ENCODE peak calls at places on chromosomes 7 and 10, in eight cellular contexts. X, C, S, O, M, N, P and W are unnamed samples.

GRCh38 chr10:122078965-122079401 is 90.0 kb downstream of the TACC2 start:
- DNase-seq in N (no peak), S (no peak), P (no peak), M (no peak), X (no peak), C (peak; percentile 29), O (no peak), W (peak; percentile 42)

GRCh38 chr10:103080891-103081581 is 112.0 kb downstream of the NT5C2 start:
- DNase-seq in S (no peak), C (no peak), X (no peak), N (no peak), O (no peak), P (no peak), M (no peak), W (no peak)

GRCh38 chr7:51160411-51160810 is 156.2 kb downstream of the COBL start:
- DNase-seq in S (no peak), P (no peak), O (no peak), X (no peak), C (no peak), M (no peak), N (no peak), W (no peak)

GRCh38 chr7:128831994-128832879 is 2.0 kb downstream of the FLNC start:
- DNase-seq in X (no peak), N (no peak), C (peak; percentile 52), P (no peak), S (no peak), M (no peak), O (no peak), W (no peak)

GRCh38 chr10:100742936-100743335 is 2.4 kb upstream of the PAX2 start:
- DNase-seq in S (no peak), M (no peak), C (no peak), P (no peak), X (no peak), N (no peak), O (no peak), W (no peak)

GRCh38 chr7:44581426-44581906 is 565 bp downstream of the TMED4 start:
- DNase-seq in M (peak; percentile 36), C (no peak), X (peak; percentile 69), O (peak; percentile 60), N (no peak), P (peak; percentile 72), S (no peak), W (peak; percentile 49)

GRCh38 chr10:30579554-30579953 is 50.0 kb downstream of the LYZL2 start:
- DNase-seq in C (no peak), N (no peak), S (no peak), P (no peak), M (no peak), X (no peak), O (no peak), W (no peak)

GRCh38 chr10:52391927-52392602 is 78.0 kb downstream of the DKK1 start:
- DNase-seq in M (no peak), S (no peak), O (no peak), P (no peak), X (no peak), N (no peak), C (no peak), W (no peak)

GRCh38 chr10:109933984-109934565 is 10.8 kb upstream of the XPNPEP1 start:
- DNase-seq in N (no peak), P (no peak), X (peak; percentile 77), S (no peak), O (peak; percentile 70), M (no peak), C (peak; percentile 32), W (peak; percentile 76)

GRCh38 chr10:30718877-30719268 is 89.3 kb upstream of the LYZL2 start:
- DNase-seq in X (no peak), S (no peak), M (no peak), C (no peak), N (no peak), O (no peak), P (no peak), W (no peak)

GRCh38 chr7:112167144-112167543 is 39.1 kb downstream of the DOCK4 start:
- DNase-seq in O (no peak), C (no peak), M (no peak), X (no peak), P (no peak), S (no peak), N (no peak), W (no peak)

GRCh38 chr10:49160814-49161213 is 27.0 kb upstream of the FAM170B start:
- DNase-seq in N (no peak), P (no peak), O (no peak), S (no peak), M (no peak), C (no peak), X (no peak), W (no peak)

DNA sequence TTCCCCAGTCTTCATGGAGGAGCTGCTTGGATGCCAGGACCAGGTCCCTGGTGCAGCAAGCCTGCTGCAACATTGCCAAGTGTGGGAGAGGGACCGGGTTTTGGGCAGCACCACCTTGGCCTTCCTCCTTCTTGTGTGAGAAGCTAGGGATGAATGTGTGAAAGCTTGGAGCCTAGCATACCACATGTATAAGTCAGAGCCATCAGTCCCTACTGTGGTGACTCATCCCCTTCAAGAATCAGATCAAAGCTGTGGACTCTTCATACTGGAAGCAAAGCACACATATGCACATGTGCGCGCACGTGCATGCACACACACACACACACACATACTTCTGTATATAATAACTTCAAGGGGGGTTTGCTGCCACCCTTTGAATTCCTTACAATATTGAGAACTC is 527.8 kb downstream of the LRMDA start:
- DNase-seq in M (no peak), X (no peak), P (no peak), S (peak; percentile 59), N (peak; percentile 80), O (no peak), C (peak; percentile 39), W (no peak)
- H3K4me3 ChIP-seq in M (no peak overlapping the region), X (no peak overlapping the region), P (no peak overlapping the region), S (no peak overlapping the region), N (no peak overlapping the region), O (no peak overlapping the region), C (no peak overlapping the region), W (no peak overlapping the region)

DNA sequence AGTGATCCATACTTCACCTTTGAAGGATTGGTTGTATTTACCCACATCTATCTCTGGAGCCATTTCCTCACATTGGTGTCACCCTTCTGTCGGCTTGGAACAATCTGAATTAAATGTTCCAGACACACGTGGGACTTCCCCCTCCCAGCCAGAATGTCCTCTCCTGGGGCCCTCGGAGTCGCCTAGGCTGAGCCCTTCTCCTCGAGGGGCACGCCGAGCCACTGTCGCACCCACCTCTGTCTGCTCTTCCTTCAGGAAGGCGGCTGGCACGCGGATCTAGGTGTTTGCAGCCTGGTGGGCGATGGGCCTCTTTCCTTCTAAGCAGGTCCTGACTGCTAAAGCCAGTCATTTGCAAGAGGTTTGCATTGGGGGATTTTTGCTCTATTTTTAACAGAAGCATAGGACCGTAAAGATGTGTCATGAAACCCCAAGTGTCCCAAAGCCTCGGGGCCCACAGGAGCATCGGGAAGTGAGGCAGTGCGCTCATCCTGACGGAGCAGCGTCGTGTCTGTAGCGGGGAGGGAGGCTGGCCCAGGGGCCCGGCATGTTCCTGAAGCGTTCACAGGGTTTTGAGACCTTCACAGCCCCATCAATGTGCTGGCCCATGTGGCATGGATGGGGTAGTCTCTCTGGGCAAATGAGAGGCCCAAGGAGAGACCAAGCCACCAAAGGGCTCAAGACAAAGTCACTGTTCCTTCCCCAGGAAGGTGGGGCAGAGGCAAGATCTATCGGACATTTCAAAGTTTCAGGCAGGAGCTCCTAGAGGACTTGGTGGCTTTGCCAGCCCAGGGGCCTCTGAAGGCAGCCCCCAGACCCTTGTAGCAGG is 86.7 kb downstream of the RGS10 start:
- DNase-seq in S (no peak), M (no peak), C (no peak), O (no peak), N (no peak), X (no peak), P (no peak), W (no peak)
- H3K4me3 ChIP-seq in S (no peak overlapping the region), M (no peak overlapping the region), C (no peak overlapping the region), O (no peak overlapping the region), N (no peak overlapping the region), X (no peak overlapping the region), P (no peak overlapping the region), W (no peak overlapping the region)

DNA sequence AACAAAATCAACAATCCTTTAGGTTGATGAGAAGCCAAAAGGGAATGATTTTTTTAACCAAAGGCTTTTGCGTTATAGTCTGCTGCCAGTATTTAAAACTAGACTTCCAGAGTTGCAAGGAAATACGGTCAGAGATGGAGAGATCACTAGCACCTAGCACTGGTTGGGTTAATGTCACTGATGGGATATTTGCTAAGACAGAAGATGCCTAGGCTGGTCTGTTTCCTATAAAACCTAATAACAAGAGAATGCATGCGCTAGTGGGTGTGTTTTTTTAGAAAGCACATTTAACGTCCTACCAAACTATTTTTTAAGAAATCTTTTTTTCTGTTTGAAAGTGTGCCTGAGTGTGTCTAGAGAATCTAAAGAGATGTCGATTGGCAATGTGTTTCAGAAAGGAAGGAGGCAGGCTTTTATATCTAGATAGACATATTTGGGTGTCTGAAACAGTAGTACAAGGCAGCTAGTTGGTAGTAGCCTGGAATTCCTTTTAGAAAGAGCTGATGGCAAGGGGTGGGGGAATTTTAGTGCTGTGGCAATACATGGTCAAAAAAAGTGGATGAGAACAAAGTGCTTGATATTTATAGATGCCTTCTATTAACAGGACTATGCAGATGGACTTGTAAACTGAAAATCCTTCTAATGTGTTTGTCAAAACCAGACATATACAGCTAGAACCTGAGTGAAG is 876 bp downstream of the CALD1 start:
- DNase-seq in C (peak; percentile 58), N (no peak), X (no peak), M (no peak), P (no peak), S (no peak), O (no peak), W (no peak)
- H3K4me3 ChIP-seq in C (peak overlapping the region; percentile 53), N (peak overlapping the region; percentile 39), X (no peak overlapping the region), M (no peak overlapping the region), P (no peak overlapping the region), S (peak overlapping the region; percentile 70), O (no peak overlapping the region), W (no peak overlapping the region)

DNA sequence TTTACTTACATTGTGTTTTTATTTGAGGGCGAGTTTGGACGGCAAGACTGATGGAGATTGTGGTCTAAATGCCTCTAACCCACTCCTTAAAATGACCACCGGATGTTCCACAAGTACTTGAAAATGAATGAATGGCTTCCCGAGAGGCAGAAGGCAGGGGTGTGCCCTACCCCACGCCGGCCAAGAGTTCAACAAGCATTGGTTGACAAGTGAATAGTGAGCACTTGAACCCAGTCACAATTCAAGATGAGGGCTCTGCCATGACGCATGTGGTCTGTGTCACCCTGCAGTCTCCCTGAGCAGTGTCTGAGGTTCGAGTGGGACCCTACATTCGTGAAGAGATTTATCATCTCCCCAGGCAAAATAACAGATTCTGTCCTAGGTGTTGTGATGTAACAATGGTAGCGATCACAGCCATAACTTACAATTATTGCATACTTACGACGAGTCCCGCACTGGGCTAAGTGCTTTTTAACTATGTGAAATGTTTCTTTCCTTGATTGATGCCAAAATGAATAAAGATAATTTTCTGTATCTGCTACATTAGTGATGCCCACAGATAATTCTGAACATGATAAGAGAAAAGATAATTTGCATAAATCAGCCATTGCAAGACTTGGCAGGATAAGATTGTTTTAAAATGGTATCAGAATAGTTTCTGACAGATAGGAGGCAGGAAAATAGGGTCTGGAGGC is 305.4 kb downstream of the WDR37 start:
- DNase-seq in N (no peak), X (no peak), S (no peak), O (no peak), M (no peak), P (no peak), C (no peak), W (no peak)
- H3K4me3 ChIP-seq in N (no peak overlapping the region), X (no peak overlapping the region), S (no peak overlapping the region), O (no peak overlapping the region), M (no peak overlapping the region), P (no peak overlapping the region), C (no peak overlapping the region), W (no peak overlapping the region)